ENCODE peak calls at places on chromosomes 13 and 19, in five cellular contexts. One of them, this sample, is unnamed.

GRCh38 chr13:26785845-26786630 is 25.5 kb upstream of the GPR12 start:
- DNase-seq in stimulated activated CD8-positive, alpha-beta memory T cell treated with anti-CD3 and anti-CD28 coated beads, Interleukin-4, amount 100 ng/mL, for 48 hours: peak
- DNase-seq in left ventricle myocardium inferior: no peak
- DNase-seq in H54: no peak
- DNase-seq in NCI-H774: peak
- DNase-seq in this sample: peak

GRCh38 chr19:39768811-39769210 is 9.8 kb upstream of the LEUTX start:
- DNase-seq in stimulated activated CD8-positive, alpha-beta memory T cell treated with anti-CD3 and anti-CD28 coated beads, Interleukin-4, amount 100 ng/mL, for 48 hours: no peak
- DNase-seq in left ventricle myocardium inferior: no peak
- DNase-seq in H54: no peak
- DNase-seq in NCI-H774: no peak
- DNase-seq in this sample: no peak

GRCh38 chr13:102825921-102826706 is 19.7 kb upstream of the ERCC5 start:
- DNase-seq in stimulated activated CD8-positive, alpha-beta memory T cell treated with anti-CD3 and anti-CD28 coated beads, Interleukin-4, amount 100 ng/mL, for 48 hours: no peak
- DNase-seq in left ventricle myocardium inferior: no peak
- DNase-seq in H54: peak
- DNase-seq in NCI-H774: no peak
- DNase-seq in this sample: no peak

GRCh38 chr13:74015137-74015536 is 119.1 kb downstream of the KLF12 start:
- DNase-seq in stimulated activated CD8-positive, alpha-beta memory T cell treated with anti-CD3 and anti-CD28 coated beads, Interleukin-4, amount 100 ng/mL, for 48 hours: no peak
- DNase-seq in left ventricle myocardium inferior: no peak
- DNase-seq in H54: no peak
- DNase-seq in NCI-H774: no peak
- DNase-seq in this sample: no peak

GRCh38 chr13:27783111-27783510 is 9.2 kb upstream of the GSX1 start:
- DNase-seq in stimulated activated CD8-positive, alpha-beta memory T cell treated with anti-CD3 and anti-CD28 coated beads, Interleukin-4, amount 100 ng/mL, for 48 hours: no peak
- DNase-seq in left ventricle myocardium inferior: no peak
- DNase-seq in H54: no peak
- DNase-seq in NCI-H774: no peak
- DNase-seq in this sample: no peak

GRCh38 chr19:15280915-15281683 is 48.9 kb upstream of the EPHX3 start:
- DNase-seq in stimulated activated CD8-positive, alpha-beta memory T cell treated with anti-CD3 and anti-CD28 coated beads, Interleukin-4, amount 100 ng/mL, for 48 hours: no peak
- DNase-seq in left ventricle myocardium inferior: peak
- DNase-seq in H54: peak
- DNase-seq in NCI-H774: peak
- DNase-seq in this sample: peak

GRCh38 chr19:2239771-2240770 is 3.4 kb downstream of the SF3A2 start:
- DNase-seq in stimulated activated CD8-positive, alpha-beta memory T cell treated with anti-CD3 and anti-CD28 coated beads, Interleukin-4, amount 100 ng/mL, for 48 hours: no peak
- DNase-seq in left ventricle myocardium inferior: no peak
- DNase-seq in H54: no peak
- DNase-seq in NCI-H774: no peak
- DNase-seq in this sample: no peak

GRCh38 chr19:29517946-29518345 is 7.8 kb upstream of the VSTM2B start:
- DNase-seq in stimulated activated CD8-positive, alpha-beta memory T cell treated with anti-CD3 and anti-CD28 coated beads, Interleukin-4, amount 100 ng/mL, for 48 hours: no peak
- DNase-seq in left ventricle myocardium inferior: no peak
- DNase-seq in H54: no peak
- DNase-seq in NCI-H774: no peak
- DNase-seq in this sample: no peak

GRCh38 chr19:11382898-11383705 is 1.0 kb downstream of the EPOR start:
- DNase-seq in stimulated activated CD8-positive, alpha-beta memory T cell treated with anti-CD3 and anti-CD28 coated beads, Interleukin-4, amount 100 ng/mL, for 48 hours: peak
- DNase-seq in left ventricle myocardium inferior: peak
- DNase-seq in H54: no peak
- DNase-seq in NCI-H774: peak
- DNase-seq in this sample: no peak

GRCh38 chr13:97258801-97259200 is 36.7 kb downstream of the MBNL2 start:
- DNase-seq in stimulated activated CD8-positive, alpha-beta memory T cell treated with anti-CD3 and anti-CD28 coated beads, Interleukin-4, amount 100 ng/mL, for 48 hours: no peak
- DNase-seq in left ventricle myocardium inferior: no peak
- DNase-seq in H54: no peak
- DNase-seq in NCI-H774: no peak
- DNase-seq in this sample: no peak

GRCh38 chr19:3699071-3699740 is 1.1 kb downstream of the PIP5K1C start:
- DNase-seq in stimulated activated CD8-positive, alpha-beta memory T cell treated with anti-CD3 and anti-CD28 coated beads, Interleukin-4, amount 100 ng/mL, for 48 hours: peak
- DNase-seq in left ventricle myocardium inferior: peak
- DNase-seq in H54: peak
- DNase-seq in NCI-H774: no peak
- DNase-seq in this sample: peak

GRCh38 chr13:104318121-104318520 is 1251.9 kb upstream of the SLC10A2 start:
- DNase-seq in stimulated activated CD8-positive, alpha-beta memory T cell treated with anti-CD3 and anti-CD28 coated beads, Interleukin-4, amount 100 ng/mL, for 48 hours: no peak
- DNase-seq in left ventricle myocardium inferior: no peak
- DNase-seq in H54: no peak
- DNase-seq in NCI-H774: no peak
- DNase-seq in this sample: no peak

GRCh38 chr19:35479278-35479677 is 11.0 kb downstream of the KRTDAP start:
- DNase-seq in stimulated activated CD8-positive, alpha-beta memory T cell treated with anti-CD3 and anti-CD28 coated beads, Interleukin-4, amount 100 ng/mL, for 48 hours: no peak
- DNase-seq in left ventricle myocardium inferior: no peak
- DNase-seq in H54: no peak
- DNase-seq in NCI-H774: no peak
- DNase-seq in this sample: no peak

GRCh38 chr19:40740747-40741146 is 9.5 kb downstream of the ACTMAP start:
- DNase-seq in stimulated activated CD8-positive, alpha-beta memory T cell treated with anti-CD3 and anti-CD28 coated beads, Interleukin-4, amount 100 ng/mL, for 48 hours: no peak
- DNase-seq in left ventricle myocardium inferior: peak
- DNase-seq in H54: no peak
- DNase-seq in NCI-H774: no peak
- DNase-seq in this sample: peak

GRCh38 chr13:43360196-43360595 is 336.8 kb downstream of the DNAJC15 start:
- DNase-seq in stimulated activated CD8-positive, alpha-beta memory T cell treated with anti-CD3 and anti-CD28 coated beads, Interleukin-4, amount 100 ng/mL, for 48 hours: no peak
- DNase-seq in left ventricle myocardium inferior: no peak
- DNase-seq in H54: no peak
- DNase-seq in NCI-H774: no peak
- DNase-seq in this sample: no peak

GRCh38 chr13:110262082-110262436 is 44.9 kb downstream of the COL4A1 start:
- DNase-seq in stimulated activated CD8-positive, alpha-beta memory T cell treated with anti-CD3 and anti-CD28 coated beads, Interleukin-4, amount 100 ng/mL, for 48 hours: no peak
- DNase-seq in left ventricle myocardium inferior: no peak
- DNase-seq in H54: no peak
- DNase-seq in NCI-H774: no peak
- DNase-seq in this sample: no peak

GRCh38 chr13:76610819-76611415 is 275.3 kb downstream of the KCTD12 start:
- DNase-seq in stimulated activated CD8-positive, alpha-beta memory T cell treated with anti-CD3 and anti-CD28 coated beads, Interleukin-4, amount 100 ng/mL, for 48 hours: no peak
- DNase-seq in left ventricle myocardium inferior: no peak
- DNase-seq in H54: no peak
- DNase-seq in NCI-H774: no peak
- DNase-seq in this sample: no peak

GRCh38 chr19:3321696-3322095 is 44.7 kb upstream of the NFIC start:
- DNase-seq in stimulated activated CD8-positive, alpha-beta memory T cell treated with anti-CD3 and anti-CD28 coated beads, Interleukin-4, amount 100 ng/mL, for 48 hours: no peak
- DNase-seq in left ventricle myocardium inferior: no peak
- DNase-seq in H54: no peak
- DNase-seq in NCI-H774: no peak
- DNase-seq in this sample: no peak

GRCh38 chr19:33175886-33176669 is 18.1 kb upstream of the LRP3 start:
- DNase-seq in stimulated activated CD8-positive, alpha-beta memory T cell treated with anti-CD3 and anti-CD28 coated beads, Interleukin-4, amount 100 ng/mL, for 48 hours: no peak
- DNase-seq in left ventricle myocardium inferior: no peak
- DNase-seq in H54: no peak
- DNase-seq in NCI-H774: no peak
- DNase-seq in this sample: no peak

GRCh38 chr13:51453308-51453958 is 597 bp upstream of the INTS6 start:
- DNase-seq in stimulated activated CD8-positive, alpha-beta memory T cell treated with anti-CD3 and anti-CD28 coated beads, Interleukin-4, amount 100 ng/mL, for 48 hours: peak
- DNase-seq in left ventricle myocardium inferior: peak
- DNase-seq in H54: peak
- DNase-seq in NCI-H774: no peak
- DNase-seq in this sample: no peak

GRCh38 chr13:29702912-29703351 is 107.4 kb upstream of the SLC7A1 start:
- DNase-seq in stimulated activated CD8-positive, alpha-beta memory T cell treated with anti-CD3 and anti-CD28 coated beads, Interleukin-4, amount 100 ng/mL, for 48 hours: no peak
- DNase-seq in left ventricle myocardium inferior: peak
- DNase-seq in H54: peak
- DNase-seq in NCI-H774: no peak
- DNase-seq in this sample: peak

GRCh38 chr19:10809693-10810285 is 26.2 kb downstream of the TMED1 start:
- DNase-seq in stimulated activated CD8-positive, alpha-beta memory T cell treated with anti-CD3 and anti-CD28 coated beads, Interleukin-4, amount 100 ng/mL, for 48 hours: no peak
- DNase-seq in left ventricle myocardium inferior: no peak
- DNase-seq in H54: no peak
- DNase-seq in NCI-H774: no peak
- DNase-seq in this sample: no peak

GRCh38 chr13:33855371-33855895 is 37.5 kb downstream of the RFC3 start:
- DNase-seq in stimulated activated CD8-positive, alpha-beta memory T cell treated with anti-CD3 and anti-CD28 coated beads, Interleukin-4, amount 100 ng/mL, for 48 hours: no peak
- DNase-seq in left ventricle myocardium inferior: no peak
- DNase-seq in H54: no peak
- DNase-seq in NCI-H774: no peak
- DNase-seq in this sample: no peak

GRCh38 chr13:53101883-53102282 is 73.3 kb downstream of the OLFM4 start:
- DNase-seq in stimulated activated CD8-positive, alpha-beta memory T cell treated with anti-CD3 and anti-CD28 coated beads, Interleukin-4, amount 100 ng/mL, for 48 hours: no peak
- DNase-seq in left ventricle myocardium inferior: no peak
- DNase-seq in H54: no peak
- DNase-seq in NCI-H774: no peak
- DNase-seq in this sample: no peak

GRCh38 chr13:75938811-75939525 is 302.8 kb downstream of the LMO7 start:
- DNase-seq in stimulated activated CD8-positive, alpha-beta memory T cell treated with anti-CD3 and anti-CD28 coated beads, Interleukin-4, amount 100 ng/mL, for 48 hours: no peak
- DNase-seq in left ventricle myocardium inferior: no peak
- DNase-seq in H54: no peak
- DNase-seq in NCI-H774: no peak
- DNase-seq in this sample: no peak

This sample was measured in gastrocnemius medialis.